ENCODE peak calls at places on chromosomes 13 and 19, in six cellular contexts. K is activated naive CD8-positive, alpha-beta T cell treated with anti-CD3 and anti-CD28 coated beads, Interleukin-2, amount 50 U/mL, for 24 hours; A is COR-L47; L is fibroblast of pulmonary artery; J is AG09309; H is neural crest cell. X is an unnamed sample.

GRCh38 chr19:53537523-53538377 is at the start of gene ZNF331:
- DNase-seq in H (peak), K (peak), A (peak), L (peak), J (peak), X (peak)

GRCh38 chr19:48635966-48636858 is 967 bp downstream of the DBP start:
- DNase-seq in K (no peak), L (no peak), H (no peak), A (peak), J (no peak), X (peak)

GRCh38 chr19:48844472-48844871 is 8.2 kb upstream of the HSD17B14 start:
- DNase-seq in J (no peak), K (no peak), L (peak), A (peak), H (no peak), X (no peak)

GRCh38 chr13:37109080-37109678 is 3.7 kb upstream of the CSNK1A1L start:
- DNase-seq in H (peak), L (peak), A (peak), K (no peak), J (no peak), X (no peak)

GRCh38 chr19:10286803-10287737 is at the start of gene ICAM4:
- DNase-seq in J (no peak), L (peak), H (no peak), A (no peak), K (peak), X (no peak)

GRCh38 chr13:48571121-48571901 is 38.4 kb upstream of the RCBTB2 start:
- DNase-seq in J (peak), H (no peak), K (no peak), L (peak), A (no peak), X (peak)

GRCh38 chr19:7488736-7489353 is at the start of gene PEX11G:
- DNase-seq in A (peak), K (peak), J (no peak), L (peak), H (peak), X (peak)

GRCh38 chr13:87941244-87941643 is 270.1 kb downstream of the SLITRK5 start:
- DNase-seq in K (no peak), H (no peak), L (no peak), A (no peak), J (no peak), X (no peak)

GRCh38 chr13:108463365-108463764 is 166.0 kb upstream of the MYO16 start:
- DNase-seq in L (peak), H (no peak), J (no peak), A (no peak), K (no peak), X (no peak)

GRCh38 chr13:106566682-106567420 is 1.1 kb downstream of the ARGLU1 start:
- DNase-seq in H (peak), K (peak), L (peak), A (peak), J (no peak), X (no peak)

GRCh38 chr19:2014731-2015610 is 543 bp downstream of the BTBD2 start:
- DNase-seq in H (no peak), A (peak), K (peak), J (no peak), L (no peak), X (no peak)

GRCh38 chr13:49893591-49893990 is 42.5 kb downstream of the SPRYD7 start:
- DNase-seq in K (no peak), H (no peak), A (no peak), L (no peak), J (no peak), X (no peak)

GRCh38 chr19:7863157-7863970 is 10.8 kb downstream of the PRR36 start:
- DNase-seq in K (no peak), L (no peak), H (no peak), A (no peak), J (no peak), X (no peak)

GRCh38 chr13:21583496-21583895 is 20.5 kb downstream of the MICU2 start:
- DNase-seq in A (no peak), H (no peak), J (no peak), L (peak), K (no peak), X (no peak)

GRCh38 chr19:43809762-43810696 is 7.8 kb upstream of the LYPD5 start:
- DNase-seq in H (no peak), K (no peak), L (peak), J (peak), A (peak), X (no peak)

GRCh38 chr19:34403784-34404108 is 453 bp upstream of the PDCD2L start:
- DNase-seq in A (no peak), L (no peak), J (no peak), K (no peak), H (no peak), X (no peak)

GRCh38 chr19:33110201-33110910 is 21.6 kb upstream of the WDR88 start:
- DNase-seq in L (peak), J (no peak), K (no peak), H (no peak), A (no peak), X (no peak)

GRCh38 chr13:105139380-105140285 is 1395.8 kb downstream of the EFNB2 start:
- DNase-seq in J (no peak), H (no peak), A (peak), L (peak), K (peak), X (peak)

GRCh38 chr13:114067381-114067885 is 65.0 kb downstream of the RASA3 start:
- DNase-seq in K (peak), J (no peak), A (no peak), L (peak), H (no peak), X (no peak)

GRCh38 chr19:543912-544608 is at the start of gene GZMM:
- DNase-seq in J (no peak), H (no peak), L (no peak), K (peak), A (no peak), X (no peak)

GRCh38 chr19:13262450-13262849 is 112.2 kb downstream of the IER2 start:
- DNase-seq in J (peak), A (peak), H (no peak), L (peak), K (no peak), X (no peak)

GRCh38 chr13:54029720-54030119 is 1001.1 kb downstream of the OLFM4 start:
- DNase-seq in J (no peak), A (no peak), L (no peak), H (no peak), K (no peak), X (no peak)

GRCh38 chr19:43694553-43694952 is 21.3 kb upstream of the IRGC start:
- DNase-seq in A (no peak), J (no peak), H (no peak), L (no peak), K (no peak), X (no peak)

GRCh38 chr13:108193806-108194205 is 21.5 kb downstream of the LIG4 start:
- DNase-seq in H (no peak), K (no peak), J (no peak), L (no peak), A (no peak), X (no peak)

GRCh38 chr13:109704771-109705628 is 81.4 kb downstream of the IRS2 start:
- DNase-seq in K (no peak), A (peak), J (no peak), L (peak), H (no peak), X (no peak)

GRCh38 chr13:101977475-101977874 is 424.4 kb downstream of the FGF14 start:
- DNase-seq in J (no peak), A (peak), L (no peak), H (no peak), K (no peak), X (no peak)

GRCh38 chr13:20776751-20777150 is 3.0 kb upstream of the EEF1AKMT1 start:
- DNase-seq in H (no peak), K (no peak), J (no peak), L (no peak), A (no peak), X (no peak)